ENCODE peak calls at places on chromosomes 12 and 14, in six cellular contexts. Y, T, J, W, Q and H are unnamed samples.

GRCh38 chr12:46886541-46887041 is 60.8 kb upstream of the SLC38A4 start:
- DNase-seq in W (no peak), T (no peak), J (no peak), Q (no peak), Y (no peak), H (no peak)

GRCh38 chr14:24481622-24482324 is 26.3 kb downstream of the CMA1 start:
- DNase-seq in J (peak; percentile 59), Y (peak; percentile 0), T (peak; percentile 26), W (no peak), Q (peak; percentile 12), H (peak; percentile 71)

GRCh38 chr14:87615822-87616679 is 376.9 kb downstream of the GALC start:
- DNase-seq in Q (peak; percentile 74), T (no peak), Y (peak; percentile 42), W (peak; percentile 6), J (no peak), H (peak; percentile 50)

GRCh38 chr14:52124791-52125661 is 56.2 kb upstream of the NID2 start:
- DNase-seq in W (no peak), Q (peak; percentile 41), J (no peak), Y (no peak), T (no peak), H (no peak)

GRCh38 chr12:83958997-83959396 is 953.6 kb downstream of the SLC6A15 start:
- DNase-seq in T (no peak), J (no peak), W (no peak), Y (no peak), Q (no peak), H (no peak)

GRCh38 chr12:72035625-72036024 is 97.0 kb downstream of the TPH2 start:
- DNase-seq in J (no peak), T (no peak), Q (no peak), Y (no peak), W (no peak), H (no peak)

GRCh38 chr12:85076688-85077430 is 40.7 kb downstream of the LRRIQ1 start:
- DNase-seq in Y (peak; percentile 5), J (no peak), W (no peak), Q (peak; percentile 63), T (no peak), H (no peak)

GRCh38 chr12:1590083-1590979 is 4.0 kb downstream of the FBXL14 start:
- DNase-seq in J (no peak), Q (no peak), W (no peak), Y (no peak), T (no peak), H (no peak)

GRCh38 chr14:31690056-31690455 is 128.9 kb downstream of the NUBPL start:
- DNase-seq in T (no peak), Q (no peak), W (no peak), J (no peak), Y (no peak), H (no peak)

GRCh38 chr12:118050972-118051910 is 9.7 kb downstream of the WSB2 start:
- DNase-seq in Y (no peak), W (no peak), Q (no peak), T (no peak), J (no peak), H (no peak)

GRCh38 chr12:32399373-32400113 is at the start of gene FGD4:
- DNase-seq in Y (peak; percentile 78), Q (peak; percentile 92), T (no peak), W (peak; percentile 59), J (peak; percentile 95), H (peak; percentile 64)

GRCh38 chr12:4881665-4882064 is 28.0 kb upstream of the KCNA1 start:
- DNase-seq in T (no peak), W (no peak), Y (no peak), Q (no peak), J (no peak), H (no peak)